ENCODE peak calls at places on chromosomes 11 and 22, in seven cellular contexts. Q, F, X, M, J, D and Z are unnamed samples.

GRCh38 chr11:71999813-72000590 is 1.3 kb downstream of the IL18BP start:
- DNase-seq in Q (no peak), F (no peak), X (no peak), M (no peak), J (no peak), D (no peak), Z (no peak)

GRCh38 chr11:12001152-12001551 is 7.3 kb downstream of the DKK3 start:
- DNase-seq in Q (no peak), F (no peak), X (no peak), M (no peak), J (no peak), D (no peak), Z (no peak)

GRCh38 chr11:128279861-128280260 is 307.5 kb downstream of the ETS1 start:
- DNase-seq in Q (no peak), F (peak), X (peak), M (no peak), J (no peak), D (no peak), Z (no peak)

GRCh38 chr22:35900483-35901168 is 128.0 kb downstream of the RBFOX2 start:
- DNase-seq in Q (peak), F (peak), X (peak), M (no peak), J (no peak), D (no peak), Z (no peak)

GRCh38 chr22:42356547-42356946 is 75.7 kb downstream of the NFAM1 start:
- DNase-seq in Q (no peak), F (no peak), X (no peak), M (no peak), J (no peak), D (no peak), Z (no peak)

GRCh38 chr11:8833568-8834275 is 77.3 kb upstream of the AKIP1 start:
- DNase-seq in Q (no peak), F (peak), X (no peak), M (no peak), J (no peak), D (no peak), Z (peak)

GRCh38 chr22:22074634-22075381 is 92.2 kb upstream of the TOP3B start:
- DNase-seq in Q (peak), F (no peak), X (peak), M (no peak), J (no peak), D (peak), Z (no peak)

GRCh38 chr11:128715691-128716153 is 21.9 kb downstream of the FLI1 start:
- DNase-seq in Q (peak), F (peak), X (peak), M (peak), J (no peak), D (no peak), Z (no peak)

GRCh38 chr22:23245045-23245798 is 64.9 kb downstream of the BCR start:
- DNase-seq in Q (peak), F (peak), X (no peak), M (no peak), J (no peak), D (peak), Z (no peak)

GRCh38 chr22:30636226-30637077 is 871 bp downstream of the SLC35E4 start:
- DNase-seq in Q (peak), F (no peak), X (peak), M (peak), J (peak), D (no peak), Z (no peak)

GRCh38 chr22:44261861-44262595 is 50.7 kb downstream of the SHISAL1 start:
- DNase-seq in Q (no peak), F (no peak), X (no peak), M (peak), J (no peak), D (no peak), Z (no peak)

GRCh38 chr11:123751777-123752176 is 2.5 kb downstream of the OR6X1 start:
- DNase-seq in Q (no peak), F (no peak), X (no peak), M (no peak), J (no peak), D (no peak), Z (no peak)

GRCh38 chr11:80197155-80197554 is 756.3 kb upstream of the TENM4 start:
- DNase-seq in Q (no peak), F (no peak), X (peak), M (no peak), J (no peak), D (no peak), Z (no peak)

GRCh38 chr11:48538991-48539390 is 50.4 kb downstream of the OR4A47 start:
- DNase-seq in Q (no peak), F (no peak), X (no peak), M (no peak), J (no peak), D (no peak), Z (no peak)

GRCh38 chr22:37807410-37808293 is at the start of gene GCAT:
- DNase-seq in Q (peak), F (peak), X (peak), M (peak), J (peak), D (peak), Z (peak)

GRCh38 chr11:12166299-12167092 is 56.1 kb downstream of the MICAL2 start:
- DNase-seq in Q (no peak), F (no peak), X (no peak), M (no peak), J (no peak), D (no peak), Z (no peak)

GRCh38 chr11:37509471-37509870 is 911.4 kb upstream of the RAG2 start:
- DNase-seq in Q (no peak), F (no peak), X (peak), M (no peak), J (no peak), D (no peak), Z (no peak)

GRCh38 chr11:117986981-117987495 is 844 bp downstream of the IL10RA start:
- DNase-seq in Q (no peak), F (no peak), X (peak), M (no peak), J (no peak), D (no peak), Z (no peak)

GRCh38 chr11:95282337-95282751 is 51.3 kb upstream of the SESN3 start:
- DNase-seq in Q (no peak), F (no peak), X (no peak), M (no peak), J (no peak), D (peak), Z (no peak)

GRCh38 chr11:61172353-61172752 is 11.1 kb upstream of the VPS37C start:
- DNase-seq in Q (no peak), F (no peak), X (no peak), M (no peak), J (no peak), D (no peak), Z (no peak)

GRCh38 chr11:21007297-21007696 is 337.9 kb downstream of the NELL1 start:
- DNase-seq in Q (no peak), F (no peak), X (no peak), M (no peak), J (no peak), D (no peak), Z (no peak)

GRCh38 chr22:21970037-21970799 is 12.4 kb downstream of the TOP3B start:
- DNase-seq in Q (no peak), F (no peak), X (no peak), M (no peak), J (no peak), D (no peak), Z (no peak)

GRCh38 chr11:114183041-114183511 is 113.1 kb upstream of the NNMT start:
- DNase-seq in Q (no peak), F (no peak), X (no peak), M (peak), J (no peak), D (no peak), Z (peak)

GRCh38 chr11:92346220-92346619 is 121.6 kb downstream of the FAT3 start:
- DNase-seq in Q (no peak), F (no peak), X (no peak), M (no peak), J (no peak), D (no peak), Z (no peak)

GRCh38 chr22:18057568-18058209 is 20.1 kb upstream of the PEX26 start:
- DNase-seq in Q (no peak), F (peak), X (peak), M (peak), J (no peak), D (peak), Z (no peak)

GRCh38 chr11:111982019-111982464 is 43.2 kb upstream of the DLAT start:
- DNase-seq in Q (peak), F (peak), X (peak), M (peak), J (peak), D (peak), Z (peak)

GRCh38 chr11:130166457-130166784 is 6.8 kb downstream of the ST14 start:
- DNase-seq in Q (peak), F (peak), X (peak), M (no peak), J (no peak), D (peak), Z (peak)

GRCh38 chr11:45163956-45164575 is 17.6 kb downstream of the PRDM11 start:
- DNase-seq in Q (no peak), F (peak), X (no peak), M (no peak), J (no peak), D (no peak), Z (no peak)

GRCh38 chr11:44709966-44710365 is 16.8 kb upstream of the TSPAN18 start:
- DNase-seq in Q (no peak), F (peak), X (peak), M (no peak), J (no peak), D (no peak), Z (no peak)

GRCh38 chr22:44574057-44574456 is 76.0 kb upstream of the RTL6 start:
- DNase-seq in Q (peak), F (peak), X (peak), M (peak), J (no peak), D (peak), Z (no peak)

GRCh38 chr11:15779518-15779917 is 576.8 kb downstream of the SOX6 start:
- DNase-seq in Q (no peak), F (peak), X (no peak), M (no peak), J (no peak), D (no peak), Z (no peak)

GRCh38 chr11:15780837-15781236 is 575.5 kb downstream of the SOX6 start:
- DNase-seq in Q (no peak), F (no peak), X (no peak), M (no peak), J (no peak), D (no peak), Z (no peak)

GRCh38 chr11:15780354-15780753 is 576.0 kb downstream of the SOX6 start:
- DNase-seq in Q (no peak), F (no peak), X (no peak), M (no peak), J (no peak), D (no peak), Z (no peak)

GRCh38 chr11:15783619-15784018 is 572.7 kb downstream of the SOX6 start:
- DNase-seq in Q (no peak), F (no peak), X (no peak), M (no peak), J (no peak), D (no peak), Z (no peak)
- H3K4me3 ChIP-seq in Q (no peak), F (no peak), X (no peak), M (no peak), J (no peak), D (no peak), Z (no peak)

GRCh38 chr22:28817919-28818859 is 17.8 kb upstream of the XBP1 start:
- DNase-seq in Q (peak), F (no peak), X (peak), M (no peak), J (peak), D (peak), Z (no peak)
- TF ChIP-seq CTCF in Q (no peak), F (no peak), X (no peak), M (no peak), J (no peak), D (no peak), Z (no peak)

DNA sequence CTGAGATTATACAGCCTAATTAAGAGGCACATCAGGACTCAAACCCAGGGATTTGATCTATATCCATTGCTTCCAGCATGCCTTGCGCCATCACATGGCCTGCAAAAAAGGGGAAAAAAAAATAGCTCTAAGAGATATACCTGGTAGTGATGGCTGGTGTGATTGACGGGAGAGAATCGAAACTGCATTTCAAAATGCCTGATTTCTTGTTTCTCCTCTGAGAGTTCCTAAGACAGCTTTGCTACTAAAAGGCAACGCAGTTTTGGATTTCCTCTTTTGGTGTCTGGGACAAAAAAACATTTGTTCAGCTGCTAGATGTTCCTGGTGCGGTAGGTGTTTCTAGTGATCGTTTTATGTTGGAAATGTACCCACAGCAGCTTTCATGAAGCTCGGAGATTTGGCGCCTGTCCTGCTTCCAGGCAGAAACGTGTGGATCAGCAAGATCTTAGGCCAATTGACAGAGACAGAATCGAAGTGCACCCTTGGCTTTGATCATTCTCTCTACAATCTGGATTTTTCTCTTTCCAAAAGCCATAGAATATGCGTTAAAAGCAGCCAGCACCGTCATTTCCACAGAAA is 18.1 kb downstream of the P2RX3 start:
- DNase-seq in Q (no peak), F (no peak), X (no peak), M (no peak), J (no peak), D (no peak), Z (no peak)
- H3K4me3 ChIP-seq in Q (no peak), F (no peak), X (no peak), M (no peak), J (no peak), D (no peak), Z (no peak)

DNA sequence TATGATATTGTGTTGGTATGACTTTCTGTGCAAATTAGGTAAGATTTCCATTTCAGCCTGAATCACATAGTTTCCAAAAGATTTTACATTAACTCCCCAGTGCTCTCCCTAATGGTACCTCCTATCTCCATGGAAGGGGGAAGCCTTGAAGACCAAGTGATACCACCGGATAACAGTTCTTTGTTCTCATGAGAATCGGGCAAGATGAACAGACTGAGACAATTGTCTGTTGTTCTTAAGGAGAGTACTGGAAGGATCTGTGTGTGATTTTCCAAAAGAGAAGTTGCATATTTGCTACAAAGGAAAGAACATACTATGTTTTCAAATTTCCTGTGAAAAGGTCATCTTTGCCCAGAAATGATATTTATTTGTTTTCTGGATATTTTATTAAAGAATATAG is 60.3 kb upstream of the UBASH3B start:
- DNase-seq in Q (no peak), F (no peak), X (no peak), M (no peak), J (no peak), D (no peak), Z (no peak)
- TF ChIP-seq CTCF in Q (no peak), F (no peak), X (no peak), M (no peak), J (no peak), D (no peak), Z (no peak)

DNA sequence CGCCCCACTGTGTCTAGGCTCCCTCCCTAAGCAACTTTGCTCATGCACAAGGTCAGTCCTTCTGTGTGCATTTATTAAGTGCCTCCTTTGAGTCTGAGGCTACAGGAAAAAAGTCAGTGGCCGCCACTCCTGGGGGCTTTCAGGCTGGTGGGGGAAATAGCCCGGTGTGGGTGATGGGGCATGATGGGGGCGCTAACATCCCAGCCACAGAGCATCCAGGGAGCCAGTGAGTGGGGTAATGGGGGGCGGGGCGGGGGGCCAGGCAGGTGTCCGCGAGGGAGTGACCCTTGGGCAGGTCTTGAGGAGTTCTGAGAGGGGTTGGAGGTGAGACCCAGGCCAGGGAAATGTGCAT is 10.0 kb upstream of the EHD1 start:
- DNase-seq in Q (no peak), F (no peak), X (no peak), M (no peak), J (no peak), D (no peak), Z (no peak)
- H3K4me3 ChIP-seq in Q (no peak), F (no peak), X (no peak), M (no peak), J (peak), D (no peak), Z (no peak)

GRCh38 chr11:59668188-59668949 is 468 bp downstream of the PATL1 start:
- DNase-seq in Q (peak), F (peak), X (peak), M (peak), J (peak), D (peak), Z (peak)

GRCh38 chr11:59667812-59668187 is 1.0 kb downstream of the PATL1 start:
- DNase-seq in Q (no peak), F (no peak), X (no peak), M (no peak), J (no peak), D (no peak), Z (no peak)

GRCh38 chr11:59668950-59669610 is at the start of gene PATL1:
- DNase-seq in Q (peak), F (peak), X (peak), M (peak), J (peak), D (peak), Z (peak)

GRCh38 chr11:59666969-59667368 is 1.9 kb downstream of the PATL1 start:
- DNase-seq in Q (no peak), F (peak), X (no peak), M (no peak), J (no peak), D (no peak), Z (no peak)

DNA sequence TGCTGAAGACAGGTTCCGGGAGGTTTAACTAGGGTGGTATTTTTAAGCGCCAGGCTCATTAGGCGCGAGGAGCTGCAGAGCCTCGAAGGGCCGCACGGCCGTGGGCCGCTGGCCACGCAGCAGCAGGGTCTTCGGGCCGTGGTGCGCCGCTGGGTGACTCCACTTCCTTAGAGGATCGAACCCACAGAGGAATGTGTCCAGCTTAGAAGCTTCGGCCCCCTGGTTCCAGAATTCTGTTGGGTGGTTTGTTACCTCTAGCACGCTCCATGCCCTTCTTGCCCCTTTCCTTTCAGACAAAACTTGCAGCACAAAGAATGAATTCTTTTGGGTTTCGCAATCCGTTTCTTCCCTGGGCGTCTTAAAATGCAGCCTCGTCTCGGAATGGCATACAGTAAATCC is 773 bp upstream of the PATL1 start:
- DNase-seq in Q (no peak), F (peak), X (peak), M (peak), J (peak), D (no peak), Z (no peak)
- TF ChIP-seq CTCF in Q (no peak), F (no peak), X (no peak), M (no peak), J (no peak), D (no peak), Z (no peak)

GRCh38 chr11:68689737-68690625 is 5.6 kb downstream of the GAL start:
- DNase-seq in Q (no peak), F (no peak), X (no peak), M (no peak), J (no peak), D (no peak), Z (no peak)
- H3K4me3 ChIP-seq in Q (no peak), F (no peak), X (no peak), M (no peak), J (no peak), D (no peak), Z (peak)